ENCODE peak calls at places on chromosomes 4 and X, in ten cellular contexts. H is lower lobe of right lung, G is upper lobe of right lung, Z is right lobe of liver, U is hepatocyte, X is A673, M is fibroblast of lung, T is ovary, D is stomach, E is pancreas. J is an unnamed sample. For H3K4me1, the result is how much of the 10 kb centered on the place peaks cover.

GRCh38 chrX:69088171-69088938 is 76.9 kb downstream of the PJA1 start:
- DNase-seq in U (no peak), G (no peak), D (no peak), Z (no peak), M (peak), T (no peak), X (no peak), H (no peak), E (no peak), J (no peak)

GRCh38 chr4:6235012-6235411 is 34.6 kb upstream of the WFS1 start:
- DNase-seq in E (no peak), G (peak), D (peak), M (no peak), Z (peak), U (no peak), T (no peak), H (no peak), X (no peak), J (peak)

GRCh38 chrX:19121466-19121865 is 802 bp downstream of the ADGRG2 start:
- DNase-seq in X (peak), U (no peak), G (no peak), Z (no peak), T (no peak), H (no peak), M (no peak), D (no peak), E (no peak), J (no peak)

GRCh38 chrX:47145408-47146120 is 543 bp downstream of the RBM10 start:
- DNase-seq in E (no peak), H (no peak), G (no peak), Z (no peak), M (no peak), X (peak), T (no peak), D (no peak), U (no peak), J (peak)

GRCh38 chrX:66162331-66162822 is 1.7 kb upstream of the HEPH start:
- DNase-seq in D (no peak), M (no peak), G (no peak), H (no peak), T (no peak), U (peak), Z (no peak), X (no peak), E (no peak), J (peak)

GRCh38 chr4:75545526-75545925 is 10.3 kb upstream of the ODAPH start:
- DNase-seq in Z (no peak), E (no peak), H (no peak), M (peak), G (no peak), T (no peak), D (no peak), X (no peak), U (no peak), J (no peak)

GRCh38 chr4:15488658-15489470 is 19.2 kb downstream of the CC2D2A start:
- DNase-seq in Z (no peak), T (no peak), U (no peak), M (peak), E (no peak), X (no peak), G (no peak), D (no peak), H (no peak), J (no peak)

GRCh38 chr4:121736735-121737351 is 28.1 kb downstream of the SMIM43 start:
- DNase-seq in M (peak), T (no peak), Z (no peak), X (peak), D (no peak), G (no peak), E (no peak), U (peak), H (no peak), J (no peak)

GRCh38 chr4:22019676-22020075 is 71.1 kb upstream of the KCNIP4 start:
- DNase-seq in H (no peak), E (no peak), Z (no peak), M (peak), X (no peak), T (no peak), D (no peak), G (no peak), U (no peak), J (no peak)

DNA sequence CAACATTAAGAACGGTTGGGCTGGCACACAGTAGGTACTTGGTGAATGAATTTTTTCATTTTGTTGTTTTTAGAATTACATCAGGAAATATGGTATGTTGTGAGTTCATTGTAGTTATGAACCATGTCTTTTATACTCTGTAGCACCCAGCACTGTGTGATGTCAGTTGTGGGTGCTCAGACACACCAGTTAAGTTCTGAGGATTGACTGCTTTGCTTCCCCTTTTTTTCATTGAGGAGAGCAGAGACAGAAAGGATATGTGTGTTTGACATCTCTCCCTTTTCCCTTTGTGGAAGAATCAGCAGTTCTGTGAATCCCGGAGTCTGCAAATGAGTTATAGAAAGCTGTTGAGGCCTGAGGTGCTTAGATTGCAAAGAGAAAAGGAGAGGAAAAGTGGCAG is 13.0 kb downstream of the SMAD1 start:
- DNase-seq in X (no peak), M (no peak), Z (no peak), H (no peak), D (no peak), E (no peak), G (no peak), U (no peak), T (no peak), J (no peak)
- H3K4me1 ChIP-seq in X (under half), M (under half), Z (under half), H (under half), D (under half), E (under half), G (under half), U (under half), T (under half), J (under half)

GRCh38 chr4:2933566-2934076 is 29.6 kb downstream of the NOP14 start:
- DNase-seq in G (no peak), T (peak), Z (no peak), X (no peak), D (no peak), M (no peak), E (peak), H (no peak), U (no peak), J (no peak)

GRCh38 chr4:2932561-2932950 is 30.6 kb downstream of the NOP14 start:
- DNase-seq in M (no peak), D (peak), Z (peak), H (no peak), T (no peak), U (no peak), G (peak), X (no peak), E (no peak), J (peak)

GRCh38 chr4:2930821-2931764 is 32.1 kb downstream of the NOP14 start:
- DNase-seq in H (peak), X (no peak), M (no peak), T (peak), G (peak), E (peak), D (peak), Z (peak), U (no peak), J (peak)

GRCh38 chr4:2932951-2933565 is 30.1 kb downstream of the NOP14 start:
- DNase-seq in Z (peak), U (no peak), G (peak), D (peak), X (no peak), E (no peak), H (peak), M (no peak), T (no peak), J (no peak)

DNA sequence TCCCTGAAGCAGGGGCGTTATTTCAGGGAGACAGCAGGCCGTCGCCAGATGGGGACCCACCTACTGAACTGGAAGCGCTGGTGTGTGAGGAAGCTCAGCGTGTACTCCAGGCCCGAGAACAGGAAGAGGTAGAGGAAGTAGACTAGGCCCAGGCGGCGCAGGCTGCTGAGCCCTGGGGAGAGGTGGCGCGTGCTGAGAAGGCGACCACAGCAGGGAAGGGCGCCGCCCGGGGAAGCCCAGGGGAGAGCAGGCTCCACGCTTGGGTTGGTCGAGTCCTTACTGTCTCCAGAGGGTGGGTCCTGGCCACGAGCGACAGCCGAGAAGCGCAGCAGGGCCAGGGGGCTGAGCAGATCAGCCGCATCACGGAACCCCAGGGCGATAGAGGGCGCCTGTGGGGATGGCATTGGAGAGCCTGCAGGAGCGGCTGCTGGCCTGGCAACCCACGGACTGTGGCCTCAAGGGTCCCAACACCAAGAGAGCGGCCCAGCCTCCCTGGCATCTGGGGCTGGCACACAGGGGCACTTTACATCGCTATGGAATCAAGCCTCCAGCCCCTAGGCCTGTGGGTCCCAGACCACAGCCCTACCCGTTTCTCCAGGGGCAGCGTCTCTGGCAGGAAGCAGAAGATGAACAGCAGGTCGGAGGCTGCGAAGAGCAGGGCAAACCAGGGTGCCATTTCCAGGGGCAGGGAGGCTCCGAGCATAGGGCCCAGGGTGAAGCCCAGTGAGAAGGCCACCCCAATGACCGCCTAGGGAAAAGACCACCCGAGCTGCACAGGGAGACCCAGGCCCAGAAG is 31.2 kb downstream of the NOP14 start:
- DNase-seq in U (no peak), D (peak), T (peak), G (peak), H (peak), X (peak), Z (peak), E (no peak), M (no peak), J (peak)
- TF ChIP-seq CTCF in U (no peak), D (no peak), T (no peak), G (peak), H (peak), X (peak), Z (no peak), E (no peak), M (no peak), J (no peak)

GRCh38 chr4:26081795-26082498 is 167.9 kb downstream of the SMIM20 start:
- DNase-seq in T (no peak), M (peak), U (peak), G (no peak), D (no peak), E (no peak), H (no peak), Z (no peak), X (peak), J (no peak)
- H3K4me1 ChIP-seq in T (under half), M (under half), U (under half), G (under half), D (under half), E (under half), H (under half), Z (under half), X (under half), J (under half)

GRCh38 chrX:101219116-101219839 is at the start of gene DRP2:
- DNase-seq in U (no peak), M (peak), H (no peak), X (no peak), E (no peak), G (no peak), D (no peak), T (no peak), Z (no peak), J (no peak)

GRCh38 chrX:101223226-101223625 is 3.6 kb downstream of the DRP2 start:
- DNase-seq in M (no peak), D (no peak), H (no peak), E (no peak), Z (no peak), X (no peak), T (no peak), G (no peak), U (no peak), J (no peak)

GRCh38 chrX:101219840-101220191 is 230 bp downstream of the DRP2 start:
- DNase-seq in E (no peak), X (no peak), T (peak), M (peak), G (no peak), U (peak), D (no peak), H (no peak), Z (no peak), J (no peak)

GRCh38 chrX:101217689-101218088 is 1.9 kb upstream of the DRP2 start:
- DNase-seq in H (no peak), G (no peak), D (no peak), E (no peak), T (no peak), M (no peak), U (no peak), Z (no peak), X (no peak), J (no peak)

GRCh38 chrX:101220881-101221280 is 1.3 kb downstream of the DRP2 start:
- DNase-seq in E (no peak), U (no peak), T (no peak), G (no peak), D (no peak), Z (no peak), X (no peak), H (no peak), M (no peak), J (peak)
- TF ChIP-seq CTCF in E (no peak), U (no peak), T (no peak), G (no peak), D (no peak), Z (no peak), X (no peak), H (no peak), M (no peak), J (no peak)

DNA sequence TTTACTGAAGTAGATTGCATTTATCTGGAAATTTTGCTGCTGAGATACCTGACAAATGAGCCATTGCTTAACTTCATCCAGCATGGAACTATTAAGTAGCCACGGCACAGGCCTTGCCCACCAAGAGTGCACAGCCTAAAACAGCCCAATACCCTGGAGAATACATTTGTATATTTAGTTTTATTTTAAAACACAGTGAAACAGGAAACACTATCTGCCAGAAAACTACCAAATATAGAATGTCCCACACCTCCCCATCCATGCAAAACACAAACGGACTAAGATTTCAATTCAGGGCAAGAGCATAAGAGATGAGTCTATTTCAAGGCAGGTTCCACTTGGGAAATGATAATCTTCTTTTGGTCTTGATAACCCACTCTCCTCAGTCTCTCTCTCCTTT is 57.1 kb downstream of the MAML3 start:
- DNase-seq in M (no peak), U (no peak), E (no peak), G (no peak), D (no peak), H (no peak), X (no peak), T (no peak), Z (no peak), J (no peak)
- H3K4me1 ChIP-seq in M (under half), U (half or more), E (under half), G (half or more), D (half or more), H (half or more), X (half or more), T (under half), Z (under half), J (under half)

DNA sequence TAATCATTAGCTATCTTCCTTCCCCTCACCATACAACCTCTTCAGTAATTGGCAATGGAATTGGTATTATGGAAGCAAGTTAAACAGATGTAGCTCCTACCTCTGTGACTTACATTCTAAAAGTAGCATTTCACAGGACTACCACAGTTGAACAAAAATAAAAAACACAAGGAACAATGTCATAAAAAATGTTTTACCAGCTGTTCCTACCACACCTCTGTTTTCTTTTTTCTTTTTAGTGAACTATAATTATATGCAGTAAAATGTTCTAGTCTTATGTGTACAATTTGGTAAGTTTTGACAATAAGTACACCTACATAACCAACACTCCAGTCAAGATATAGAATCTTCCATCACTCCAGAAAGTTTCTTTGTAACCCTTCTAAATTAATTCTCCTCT is 54.1 kb upstream of the GEMIN8 start:
- DNase-seq in D (no peak), Z (no peak), G (no peak), X (no peak), H (no peak), M (no peak), T (no peak), E (no peak), U (no peak), J (no peak)
- TF ChIP-seq CTCF in D (no peak), Z (no peak), G (no peak), X (no peak), H (no peak), M (no peak), T (no peak), E (no peak), U (no peak), J (no peak)